ENCODE peak calls at places on chromosomes 3 and 15, in eight cellular contexts. One of them, this sample, is unnamed.

GRCh38 chr15:95857124-95857757 is 473.3 kb upstream of the NR2F2 start:
- DNase-seq in heart left ventricle: no peak
- DNase-seq in Calu3: no peak
- DNase-seq in HL-60: no peak
- DNase-seq in cardiac muscle cell: no peak
- DNase-seq in CD14-positive monocyte: no peak
- DNase-seq in neural crest cell: no peak
- DNase-seq in breast epithelium: no peak
- DNase-seq in this sample: no peak

GRCh38 chr15:79743032-79743431 is 153.8 kb downstream of the MTHFS start:
- DNase-seq in heart left ventricle: no peak
- DNase-seq in Calu3: no peak
- DNase-seq in HL-60: no peak
- DNase-seq in cardiac muscle cell: no peak
- DNase-seq in CD14-positive monocyte: no peak
- DNase-seq in neural crest cell: no peak
- DNase-seq in breast epithelium: no peak
- DNase-seq in this sample: no peak

GRCh38 chr15:78070049-78070698 is 7.3 kb downstream of the TBC1D2B start:
- DNase-seq in heart left ventricle: no peak
- DNase-seq in Calu3: no peak
- DNase-seq in HL-60: peak
- DNase-seq in cardiac muscle cell: no peak
- DNase-seq in CD14-positive monocyte: no peak
- DNase-seq in neural crest cell: no peak
- DNase-seq in breast epithelium: no peak
- DNase-seq in this sample: no peak

GRCh38 chr3:21839592-21839991 is 88.6 kb upstream of the ZNF385D start:
- DNase-seq in heart left ventricle: peak
- DNase-seq in Calu3: peak
- DNase-seq in HL-60: peak
- DNase-seq in cardiac muscle cell: peak
- DNase-seq in CD14-positive monocyte: no peak
- DNase-seq in neural crest cell: no peak
- DNase-seq in breast epithelium: no peak
- DNase-seq in this sample: no peak

GRCh38 chr3:194255252-194256039 is 95.7 kb downstream of the CPN2 start:
- DNase-seq in heart left ventricle: peak
- DNase-seq in Calu3: no peak
- DNase-seq in HL-60: peak
- DNase-seq in cardiac muscle cell: no peak
- DNase-seq in CD14-positive monocyte: peak
- DNase-seq in neural crest cell: no peak
- DNase-seq in breast epithelium: peak
- DNase-seq in this sample: no peak

GRCh38 chr3:196969001-196969659 is 497 bp upstream of the PIGZ start:
- DNase-seq in heart left ventricle: peak
- DNase-seq in Calu3: peak
- DNase-seq in HL-60: peak
- DNase-seq in cardiac muscle cell: peak
- DNase-seq in CD14-positive monocyte: peak
- DNase-seq in neural crest cell: no peak
- DNase-seq in breast epithelium: no peak
- DNase-seq in this sample: no peak

GRCh38 chr3:160403028-160403545 is 3.6 kb downstream of the SMC4 start:
- DNase-seq in heart left ventricle: no peak
- DNase-seq in Calu3: no peak
- DNase-seq in HL-60: no peak
- DNase-seq in cardiac muscle cell: no peak
- DNase-seq in CD14-positive monocyte: no peak
- DNase-seq in neural crest cell: no peak
- DNase-seq in breast epithelium: no peak
- DNase-seq in this sample: no peak

GRCh38 chr3:141308588-141309218 is 59.6 kb upstream of the ZBTB38 start:
- DNase-seq in heart left ventricle: peak
- DNase-seq in Calu3: peak
- DNase-seq in HL-60: no peak
- DNase-seq in cardiac muscle cell: peak
- DNase-seq in CD14-positive monocyte: no peak
- DNase-seq in neural crest cell: peak
- DNase-seq in breast epithelium: no peak
- DNase-seq in this sample: no peak

GRCh38 chr3:176663819-176664218 is 533.5 kb downstream of the TBL1XR1 start:
- DNase-seq in heart left ventricle: no peak
- DNase-seq in Calu3: peak
- DNase-seq in HL-60: peak
- DNase-seq in cardiac muscle cell: peak
- DNase-seq in CD14-positive monocyte: no peak
- DNase-seq in neural crest cell: no peak
- DNase-seq in breast epithelium: no peak
- DNase-seq in this sample: no peak

GRCh38 chr15:34606545-34606944 is 23.1 kb upstream of the GOLGA8B start:
- DNase-seq in heart left ventricle: no peak
- DNase-seq in Calu3: no peak
- DNase-seq in HL-60: no peak
- DNase-seq in cardiac muscle cell: no peak
- DNase-seq in CD14-positive monocyte: no peak
- DNase-seq in neural crest cell: no peak
- DNase-seq in breast epithelium: no peak
- DNase-seq in this sample: no peak

GRCh38 chr15:52005748-52006701 is 13.0 kb upstream of the MAPK6 start:
- DNase-seq in heart left ventricle: no peak
- DNase-seq in Calu3: no peak
- DNase-seq in HL-60: no peak
- DNase-seq in cardiac muscle cell: no peak
- DNase-seq in CD14-positive monocyte: no peak
- DNase-seq in neural crest cell: no peak
- DNase-seq in breast epithelium: no peak
- DNase-seq in this sample: no peak

GRCh38 chr3:128080323-128080898 is 28.2 kb downstream of the SEC61A1 start:
- DNase-seq in heart left ventricle: no peak
- DNase-seq in Calu3: no peak
- DNase-seq in HL-60: no peak
- DNase-seq in cardiac muscle cell: no peak
- DNase-seq in CD14-positive monocyte: no peak
- DNase-seq in neural crest cell: no peak
- DNase-seq in breast epithelium: no peak
- DNase-seq in this sample: no peak

GRCh38 chr15:39948817-39949216 is 14.9 kb downstream of the EIF2AK4 start:
- DNase-seq in heart left ventricle: no peak
- DNase-seq in Calu3: no peak
- DNase-seq in HL-60: no peak
- DNase-seq in cardiac muscle cell: no peak
- DNase-seq in CD14-positive monocyte: no peak
- DNase-seq in neural crest cell: no peak
- DNase-seq in breast epithelium: no peak
- DNase-seq in this sample: no peak

GRCh38 chr15:70186152-70186551 is 88.4 kb upstream of the TLE3 start:
- DNase-seq in heart left ventricle: no peak
- DNase-seq in Calu3: no peak
- DNase-seq in HL-60: no peak
- DNase-seq in cardiac muscle cell: no peak
- DNase-seq in CD14-positive monocyte: no peak
- DNase-seq in neural crest cell: no peak
- DNase-seq in breast epithelium: no peak
- DNase-seq in this sample: no peak

GRCh38 chr3:52774901-52775864 is 2.2 kb upstream of the ITIH1 start:
- DNase-seq in heart left ventricle: no peak
- DNase-seq in Calu3: peak
- DNase-seq in HL-60: peak
- DNase-seq in cardiac muscle cell: no peak
- DNase-seq in CD14-positive monocyte: peak
- DNase-seq in neural crest cell: no peak
- DNase-seq in breast epithelium: no peak
- DNase-seq in this sample: no peak

GRCh38 chr3:59121346-59122144 is 71.7 kb upstream of the CFAP20DC start:
- DNase-seq in heart left ventricle: no peak
- DNase-seq in Calu3: no peak
- DNase-seq in HL-60: no peak
- DNase-seq in cardiac muscle cell: no peak
- DNase-seq in CD14-positive monocyte: no peak
- DNase-seq in neural crest cell: no peak
- DNase-seq in breast epithelium: no peak
- DNase-seq in this sample: no peak
- TF ChIP-seq CTCF in heart left ventricle: no peak
- TF ChIP-seq CTCF in Calu3: no peak
- TF ChIP-seq CTCF in HL-60: no peak
- TF ChIP-seq CTCF in cardiac muscle cell: no peak
- TF ChIP-seq CTCF in CD14-positive monocyte: no peak
- TF ChIP-seq CTCF in neural crest cell: no peak
- TF ChIP-seq CTCF in breast epithelium: no peak
- TF ChIP-seq CTCF in this sample: no peak

GRCh38 chr15:56883088-56883487 is 35.4 kb upstream of the TCF12 start:
- DNase-seq in heart left ventricle: no peak
- DNase-seq in Calu3: no peak
- DNase-seq in HL-60: no peak
- DNase-seq in cardiac muscle cell: no peak
- DNase-seq in CD14-positive monocyte: no peak
- DNase-seq in neural crest cell: no peak
- DNase-seq in breast epithelium: no peak
- DNase-seq in this sample: no peak

GRCh38 chr15:56890038-56890437 is 28.4 kb upstream of the TCF12 start:
- DNase-seq in heart left ventricle: no peak
- DNase-seq in Calu3: no peak
- DNase-seq in HL-60: no peak
- DNase-seq in cardiac muscle cell: no peak
- DNase-seq in CD14-positive monocyte: no peak
- DNase-seq in neural crest cell: no peak
- DNase-seq in breast epithelium: no peak
- DNase-seq in this sample: no peak

GRCh38 chr15:56886450-56886856 is 32.0 kb upstream of the TCF12 start:
- DNase-seq in heart left ventricle: no peak
- DNase-seq in Calu3: no peak
- DNase-seq in HL-60: no peak
- DNase-seq in cardiac muscle cell: no peak
- DNase-seq in CD14-positive monocyte: no peak
- DNase-seq in neural crest cell: no peak
- DNase-seq in breast epithelium: no peak
- DNase-seq in this sample: no peak

GRCh38 chr15:56887782-56888127 is 30.7 kb upstream of the TCF12 start:
- DNase-seq in heart left ventricle: no peak
- DNase-seq in Calu3: no peak
- DNase-seq in HL-60: no peak
- DNase-seq in cardiac muscle cell: no peak
- DNase-seq in CD14-positive monocyte: no peak
- DNase-seq in neural crest cell: no peak
- DNase-seq in breast epithelium: no peak
- DNase-seq in this sample: no peak

DNA sequence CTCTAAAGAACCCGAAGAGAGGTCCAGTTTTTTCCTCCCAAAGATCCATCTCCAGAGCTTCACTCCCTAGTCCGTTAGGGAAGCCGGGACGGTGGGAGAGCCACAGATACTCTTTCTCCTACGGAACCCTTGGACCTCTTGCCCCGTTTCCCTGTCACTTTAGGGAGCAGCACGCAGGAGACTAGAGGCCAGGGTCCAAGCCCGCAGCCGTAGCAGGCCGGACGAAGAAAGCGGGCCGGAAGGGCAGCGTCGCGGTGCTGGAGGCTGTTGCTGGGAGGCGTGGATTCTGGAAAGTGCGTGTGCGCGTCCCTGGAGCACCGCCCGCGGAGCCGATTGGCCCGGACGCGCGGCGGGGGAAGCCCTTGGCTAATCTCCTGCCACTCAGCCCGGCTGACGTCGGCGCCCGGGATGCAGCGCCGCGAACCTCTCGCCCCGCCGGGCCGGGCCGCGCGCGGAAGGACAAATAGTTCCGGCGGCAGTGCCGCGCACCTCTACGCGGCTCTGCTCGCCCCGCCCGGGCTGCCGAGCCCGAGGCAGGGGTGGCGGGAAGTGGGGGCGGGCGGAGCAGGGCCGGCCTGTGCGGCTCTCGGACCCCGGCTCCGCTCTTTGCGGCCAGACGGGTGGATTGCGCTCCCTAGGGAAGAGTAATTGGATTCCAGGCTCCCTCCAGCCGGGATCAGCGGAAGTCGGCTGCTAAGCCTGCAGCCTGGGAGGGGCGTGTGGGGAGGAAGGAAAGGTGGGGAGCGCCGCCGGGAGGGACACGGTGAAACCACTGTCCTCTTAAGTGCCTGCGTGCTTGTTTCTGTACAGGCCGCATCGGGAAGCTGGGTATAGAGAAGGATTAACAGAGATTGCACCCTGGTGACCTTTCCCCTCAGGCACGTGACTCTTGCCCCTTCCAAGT is 31.3 kb upstream of the TCF12 start:
- DNase-seq in heart left ventricle: peak
- DNase-seq in Calu3: peak
- DNase-seq in HL-60: peak
- DNase-seq in cardiac muscle cell: peak
- DNase-seq in CD14-positive monocyte: peak
- DNase-seq in neural crest cell: peak
- DNase-seq in breast epithelium: peak
- DNase-seq in this sample: peak
- TF ChIP-seq CTCF in heart left ventricle: no peak
- TF ChIP-seq CTCF in Calu3: no peak
- TF ChIP-seq CTCF in HL-60: no peak
- TF ChIP-seq CTCF in cardiac muscle cell: no peak
- TF ChIP-seq CTCF in CD14-positive monocyte: no peak
- TF ChIP-seq CTCF in neural crest cell: no peak
- TF ChIP-seq CTCF in breast epithelium: peak
- TF ChIP-seq CTCF in this sample: no peak

GRCh38 chr3:31077021-31077601 is 182.7 kb upstream of the GADL1 start:
- DNase-seq in heart left ventricle: no peak
- DNase-seq in Calu3: no peak
- DNase-seq in HL-60: no peak
- DNase-seq in cardiac muscle cell: no peak
- DNase-seq in CD14-positive monocyte: no peak
- DNase-seq in neural crest cell: no peak
- DNase-seq in breast epithelium: no peak
- DNase-seq in this sample: no peak
- TF ChIP-seq CTCF in heart left ventricle: no peak
- TF ChIP-seq CTCF in Calu3: no peak
- TF ChIP-seq CTCF in HL-60: no peak
- TF ChIP-seq CTCF in cardiac muscle cell: no peak
- TF ChIP-seq CTCF in CD14-positive monocyte: no peak
- TF ChIP-seq CTCF in neural crest cell: no peak
- TF ChIP-seq CTCF in breast epithelium: no peak
- TF ChIP-seq CTCF in this sample: no peak

GRCh38 chr3:34107669-34108068 is 309.2 kb downstream of the PDCD6IP start:
- DNase-seq in heart left ventricle: no peak
- DNase-seq in Calu3: no peak
- DNase-seq in HL-60: no peak
- DNase-seq in cardiac muscle cell: no peak
- DNase-seq in CD14-positive monocyte: no peak
- DNase-seq in neural crest cell: no peak
- DNase-seq in breast epithelium: no peak
- DNase-seq in this sample: no peak

GRCh38 chr3:34109846-34110245 is 311.4 kb downstream of the PDCD6IP start:
- DNase-seq in heart left ventricle: no peak
- DNase-seq in Calu3: no peak
- DNase-seq in HL-60: no peak
- DNase-seq in cardiac muscle cell: no peak
- DNase-seq in CD14-positive monocyte: no peak
- DNase-seq in neural crest cell: no peak
- DNase-seq in breast epithelium: no peak
- DNase-seq in this sample: no peak

GRCh38 chr3:34106379-34106778 is 307.9 kb downstream of the PDCD6IP start:
- DNase-seq in heart left ventricle: no peak
- DNase-seq in Calu3: no peak
- DNase-seq in HL-60: no peak
- DNase-seq in cardiac muscle cell: no peak
- DNase-seq in CD14-positive monocyte: no peak
- DNase-seq in neural crest cell: no peak
- DNase-seq in breast epithelium: no peak
- DNase-seq in this sample: no peak

GRCh38 chr3:34108976-34109375 is 310.5 kb downstream of the PDCD6IP start:
- DNase-seq in heart left ventricle: no peak
- DNase-seq in Calu3: no peak
- DNase-seq in HL-60: no peak
- DNase-seq in cardiac muscle cell: no peak
- DNase-seq in CD14-positive monocyte: no peak
- DNase-seq in neural crest cell: no peak
- DNase-seq in breast epithelium: no peak
- DNase-seq in this sample: no peak

GRCh38 chr3:34106879-34107278 is 308.4 kb downstream of the PDCD6IP start:
- DNase-seq in heart left ventricle: no peak
- DNase-seq in Calu3: peak
- DNase-seq in HL-60: peak
- DNase-seq in cardiac muscle cell: peak
- DNase-seq in CD14-positive monocyte: no peak
- DNase-seq in neural crest cell: peak
- DNase-seq in breast epithelium: no peak
- DNase-seq in this sample: no peak
- TF ChIP-seq CTCF in heart left ventricle: peak
- TF ChIP-seq CTCF in Calu3: no peak
- TF ChIP-seq CTCF in HL-60: peak
- TF ChIP-seq CTCF in cardiac muscle cell: peak
- TF ChIP-seq CTCF in CD14-positive monocyte: peak
- TF ChIP-seq CTCF in neural crest cell: peak
- TF ChIP-seq CTCF in breast epithelium: peak
- TF ChIP-seq CTCF in this sample: no peak